ENCODE peak calls at places on chromosome 13, in seven cellular contexts. One of them, this sample, is unnamed.

GRCh38 chr13:46010148-46010547 is 42.4 kb downstream of the ZC3H13 start:
- DNase-seq in heart left ventricle: no peak
- DNase-seq in astrocyte of the cerebellum: no peak
- DNase-seq in heart right ventricle: no peak
- DNase-seq in HFFc6: no peak
- DNase-seq in cardiac fibroblast: peak
- DNase-seq in omental fat pad: no peak
- DNase-seq in this sample: no peak

GRCh38 chr13:75769141-75769905 is 133.2 kb downstream of the LMO7 start:
- DNase-seq in heart left ventricle: no peak
- DNase-seq in astrocyte of the cerebellum: no peak
- DNase-seq in heart right ventricle: no peak
- DNase-seq in HFFc6: no peak
- DNase-seq in cardiac fibroblast: no peak
- DNase-seq in omental fat pad: no peak
- DNase-seq in this sample: no peak

GRCh38 chr13:99086869-99087129 is 108.9 kb upstream of the DOCK9 start:
- DNase-seq in heart left ventricle: no peak
- DNase-seq in astrocyte of the cerebellum: no peak
- DNase-seq in heart right ventricle: no peak
- DNase-seq in HFFc6: no peak
- DNase-seq in cardiac fibroblast: peak
- DNase-seq in omental fat pad: no peak
- DNase-seq in this sample: no peak

GRCh38 chr13:60689076-60689475 is 292.1 kb downstream of the TDRD3 start:
- DNase-seq in heart left ventricle: no peak
- DNase-seq in astrocyte of the cerebellum: no peak
- DNase-seq in heart right ventricle: no peak
- DNase-seq in HFFc6: no peak
- DNase-seq in cardiac fibroblast: no peak
- DNase-seq in omental fat pad: no peak
- DNase-seq in this sample: no peak

GRCh38 chr13:87678353-87678752 is 7.2 kb downstream of the SLITRK5 start:
- DNase-seq in heart left ventricle: no peak
- DNase-seq in astrocyte of the cerebellum: no peak
- DNase-seq in heart right ventricle: no peak
- DNase-seq in HFFc6: no peak
- DNase-seq in cardiac fibroblast: no peak
- DNase-seq in omental fat pad: no peak
- DNase-seq in this sample: no peak

GRCh38 chr13:95498886-95499285 is 53.6 kb upstream of the CLDN10 start:
- DNase-seq in heart left ventricle: no peak
- DNase-seq in astrocyte of the cerebellum: no peak
- DNase-seq in heart right ventricle: no peak
- DNase-seq in HFFc6: no peak
- DNase-seq in cardiac fibroblast: no peak
- DNase-seq in omental fat pad: no peak
- DNase-seq in this sample: no peak

GRCh38 chr13:79398169-79398568 is 7.9 kb downstream of the RBM26 start:
- DNase-seq in heart left ventricle: no peak
- DNase-seq in astrocyte of the cerebellum: no peak
- DNase-seq in heart right ventricle: no peak
- DNase-seq in HFFc6: no peak
- DNase-seq in cardiac fibroblast: no peak
- DNase-seq in omental fat pad: no peak
- DNase-seq in this sample: no peak

GRCh38 chr13:97280478-97280877 is 58.3 kb downstream of the MBNL2 start:
- DNase-seq in heart left ventricle: no peak
- DNase-seq in astrocyte of the cerebellum: no peak
- DNase-seq in heart right ventricle: no peak
- DNase-seq in HFFc6: peak
- DNase-seq in cardiac fibroblast: no peak
- DNase-seq in omental fat pad: no peak
- DNase-seq in this sample: no peak

GRCh38 chr13:49938921-49939320 is 2.8 kb upstream of the SPRYD7 start:
- DNase-seq in heart left ventricle: no peak
- DNase-seq in astrocyte of the cerebellum: no peak
- DNase-seq in heart right ventricle: no peak
- DNase-seq in HFFc6: no peak
- DNase-seq in cardiac fibroblast: no peak
- DNase-seq in omental fat pad: no peak
- DNase-seq in this sample: no peak

GRCh38 chr13:60571571-60571970 is 174.6 kb downstream of the TDRD3 start:
- DNase-seq in heart left ventricle: no peak
- DNase-seq in astrocyte of the cerebellum: no peak
- DNase-seq in heart right ventricle: no peak
- DNase-seq in HFFc6: no peak
- DNase-seq in cardiac fibroblast: no peak
- DNase-seq in omental fat pad: no peak
- DNase-seq in this sample: no peak

GRCh38 chr13:37869756-37870488 is at the start of gene TRPC4:
- DNase-seq in heart left ventricle: peak
- DNase-seq in astrocyte of the cerebellum: peak
- DNase-seq in heart right ventricle: peak
- DNase-seq in HFFc6: peak
- DNase-seq in cardiac fibroblast: peak
- DNase-seq in omental fat pad: no peak
- DNase-seq in this sample: peak

GRCh38 chr13:110525328-110526319 is 35.9 kb downstream of the RAB20 start:
- DNase-seq in heart left ventricle: peak
- DNase-seq in astrocyte of the cerebellum: no peak
- DNase-seq in heart right ventricle: peak
- DNase-seq in HFFc6: no peak
- DNase-seq in cardiac fibroblast: no peak
- DNase-seq in omental fat pad: no peak
- DNase-seq in this sample: no peak

GRCh38 chr13:24276310-24276709 is 33.1 kb upstream of the C1QTNF9 start:
- DNase-seq in heart left ventricle: no peak
- DNase-seq in astrocyte of the cerebellum: no peak
- DNase-seq in heart right ventricle: no peak
- DNase-seq in HFFc6: no peak
- DNase-seq in cardiac fibroblast: no peak
- DNase-seq in omental fat pad: no peak
- DNase-seq in this sample: no peak

GRCh38 chr13:46622918-46623256 is 69.9 kb downstream of the LRCH1 start:
- DNase-seq in heart left ventricle: peak
- DNase-seq in astrocyte of the cerebellum: peak
- DNase-seq in heart right ventricle: peak
- DNase-seq in HFFc6: peak
- DNase-seq in cardiac fibroblast: peak
- DNase-seq in omental fat pad: no peak
- DNase-seq in this sample: no peak

GRCh38 chr13:23087884-23088283 is 92.9 kb upstream of the SGCG start:
- DNase-seq in heart left ventricle: no peak
- DNase-seq in astrocyte of the cerebellum: no peak
- DNase-seq in heart right ventricle: no peak
- DNase-seq in HFFc6: peak
- DNase-seq in cardiac fibroblast: peak
- DNase-seq in omental fat pad: no peak
- DNase-seq in this sample: no peak

GRCh38 chr13:66689628-66690027 is 540.5 kb downstream of the PCDH9 start:
- DNase-seq in heart left ventricle: no peak
- DNase-seq in astrocyte of the cerebellum: no peak
- DNase-seq in heart right ventricle: no peak
- DNase-seq in HFFc6: peak
- DNase-seq in cardiac fibroblast: peak
- DNase-seq in omental fat pad: no peak
- DNase-seq in this sample: no peak

GRCh38 chr13:76292726-76293125 is 593.5 kb downstream of the KCTD12 start:
- DNase-seq in heart left ventricle: no peak
- DNase-seq in astrocyte of the cerebellum: no peak
- DNase-seq in heart right ventricle: no peak
- DNase-seq in HFFc6: no peak
- DNase-seq in cardiac fibroblast: peak
- DNase-seq in omental fat pad: no peak
- DNase-seq in this sample: no peak

GRCh38 chr13:66102864-66103263 is 1127.3 kb downstream of the PCDH9 start:
- DNase-seq in heart left ventricle: no peak
- DNase-seq in astrocyte of the cerebellum: no peak
- DNase-seq in heart right ventricle: no peak
- DNase-seq in HFFc6: no peak
- DNase-seq in cardiac fibroblast: peak
- DNase-seq in omental fat pad: no peak
- DNase-seq in this sample: no peak

GRCh38 chr13:42525035-42525504 is 48.9 kb upstream of the TNFSF11 start:
- DNase-seq in heart left ventricle: no peak
- DNase-seq in astrocyte of the cerebellum: peak
- DNase-seq in heart right ventricle: no peak
- DNase-seq in HFFc6: peak
- DNase-seq in cardiac fibroblast: peak
- DNase-seq in omental fat pad: no peak
- DNase-seq in this sample: no peak

GRCh38 chr13:101306773-101307172 is 109.5 kb downstream of the NALCN start:
- DNase-seq in heart left ventricle: no peak
- DNase-seq in astrocyte of the cerebellum: no peak
- DNase-seq in heart right ventricle: no peak
- DNase-seq in HFFc6: no peak
- DNase-seq in cardiac fibroblast: no peak
- DNase-seq in omental fat pad: no peak
- DNase-seq in this sample: no peak

GRCh38 chr13:44050450-44051063 is 170.9 kb downstream of the LACC1 start:
- DNase-seq in heart left ventricle: no peak
- DNase-seq in astrocyte of the cerebellum: no peak
- DNase-seq in heart right ventricle: peak
- DNase-seq in HFFc6: no peak
- DNase-seq in cardiac fibroblast: peak
- DNase-seq in omental fat pad: no peak
- DNase-seq in this sample: no peak

GRCh38 chr13:44051405-44051804 is 171.7 kb downstream of the LACC1 start:
- DNase-seq in heart left ventricle: no peak
- DNase-seq in astrocyte of the cerebellum: no peak
- DNase-seq in heart right ventricle: no peak
- DNase-seq in HFFc6: no peak
- DNase-seq in cardiac fibroblast: no peak
- DNase-seq in omental fat pad: no peak
- DNase-seq in this sample: no peak

GRCh38 chr13:44049546-44049945 is 169.8 kb downstream of the LACC1 start:
- DNase-seq in heart left ventricle: no peak
- DNase-seq in astrocyte of the cerebellum: no peak
- DNase-seq in heart right ventricle: no peak
- DNase-seq in HFFc6: no peak
- DNase-seq in cardiac fibroblast: no peak
- DNase-seq in omental fat pad: no peak
- DNase-seq in this sample: no peak

GRCh38 chr13:44046428-44046827 is 166.7 kb downstream of the LACC1 start:
- DNase-seq in heart left ventricle: no peak
- DNase-seq in astrocyte of the cerebellum: no peak
- DNase-seq in heart right ventricle: no peak
- DNase-seq in HFFc6: no peak
- DNase-seq in cardiac fibroblast: no peak
- DNase-seq in omental fat pad: no peak
- DNase-seq in this sample: no peak

DNA sequence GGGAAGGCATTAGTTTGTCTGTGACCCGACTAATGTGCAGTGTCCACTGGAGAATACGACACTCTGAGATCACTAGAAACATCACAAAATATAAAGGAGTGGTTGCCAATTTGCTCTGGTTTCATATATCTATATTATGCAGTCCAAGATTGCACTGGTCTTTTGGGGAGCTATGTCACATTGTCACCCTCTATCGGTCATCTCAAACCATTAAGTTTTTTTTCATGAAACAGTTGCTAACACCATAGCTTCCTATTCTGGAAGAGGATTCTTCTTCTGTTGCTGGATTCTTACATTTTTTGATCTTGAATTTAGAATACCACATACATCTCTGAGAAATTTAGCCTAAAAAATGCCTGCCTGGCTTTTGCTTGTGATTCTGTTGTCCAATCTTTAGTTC is 168.6 kb downstream of the LACC1 start:
- DNase-seq in heart left ventricle: no peak
- DNase-seq in astrocyte of the cerebellum: no peak
- DNase-seq in heart right ventricle: no peak
- DNase-seq in HFFc6: peak
- DNase-seq in cardiac fibroblast: peak
- DNase-seq in omental fat pad: no peak
- DNase-seq in this sample: no peak
- TF ChIP-seq CTCF in heart left ventricle: no peak
- TF ChIP-seq CTCF in astrocyte of the cerebellum: no peak
- TF ChIP-seq CTCF in heart right ventricle: peak
- TF ChIP-seq CTCF in HFFc6: peak
- TF ChIP-seq CTCF in cardiac fibroblast: peak
- TF ChIP-seq CTCF in omental fat pad: no peak
- TF ChIP-seq CTCF in this sample: no peak

DNA sequence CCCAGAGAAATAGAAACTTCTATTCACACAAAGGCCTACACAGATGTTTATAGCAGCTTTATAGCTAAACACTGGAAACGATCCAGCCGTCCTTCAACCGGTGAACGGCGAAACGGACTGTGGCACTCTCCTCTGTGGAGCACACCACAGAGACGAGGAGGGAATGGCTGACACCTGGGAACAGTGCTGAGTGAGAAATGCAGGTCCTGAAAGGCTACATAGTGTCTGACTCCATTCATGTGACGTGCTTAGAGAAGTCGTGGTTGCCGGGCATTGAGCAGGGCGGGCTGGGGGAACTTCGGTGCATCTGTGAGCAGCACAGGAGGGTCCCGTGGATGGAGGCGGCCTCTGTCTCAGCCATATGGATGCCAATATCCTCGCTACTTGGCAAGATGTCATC is 3.1 kb upstream of the GRK1 start:
- DNase-seq in heart left ventricle: no peak
- DNase-seq in astrocyte of the cerebellum: no peak
- DNase-seq in heart right ventricle: no peak
- DNase-seq in HFFc6: no peak
- DNase-seq in cardiac fibroblast: no peak
- DNase-seq in omental fat pad: no peak
- DNase-seq in this sample: no peak
- TF ChIP-seq CTCF in heart left ventricle: no peak
- TF ChIP-seq CTCF in astrocyte of the cerebellum: no peak
- TF ChIP-seq CTCF in heart right ventricle: no peak
- TF ChIP-seq CTCF in HFFc6: no peak
- TF ChIP-seq CTCF in cardiac fibroblast: no peak
- TF ChIP-seq CTCF in omental fat pad: no peak
- TF ChIP-seq CTCF in this sample: no peak

GRCh38 chr13:39051157-39051556 is 12.9 kb downstream of the NHLRC3 start:
- DNase-seq in heart left ventricle: no peak
- DNase-seq in astrocyte of the cerebellum: peak
- DNase-seq in heart right ventricle: no peak
- DNase-seq in HFFc6: peak
- DNase-seq in cardiac fibroblast: peak
- DNase-seq in omental fat pad: no peak
- DNase-seq in this sample: no peak
- TF ChIP-seq CTCF in heart left ventricle: peak
- TF ChIP-seq CTCF in astrocyte of the cerebellum: peak
- TF ChIP-seq CTCF in heart right ventricle: peak
- TF ChIP-seq CTCF in HFFc6: peak
- TF ChIP-seq CTCF in cardiac fibroblast: peak
- TF ChIP-seq CTCF in omental fat pad: no peak
- TF ChIP-seq CTCF in this sample: peak

GRCh38 chr13:62388515-62388914 is 972.9 kb upstream of the PCDH20 start:
- DNase-seq in heart left ventricle: no peak
- DNase-seq in astrocyte of the cerebellum: no peak
- DNase-seq in heart right ventricle: no peak
- DNase-seq in HFFc6: no peak
- DNase-seq in cardiac fibroblast: no peak
- DNase-seq in omental fat pad: no peak
- DNase-seq in this sample: no peak

DNA sequence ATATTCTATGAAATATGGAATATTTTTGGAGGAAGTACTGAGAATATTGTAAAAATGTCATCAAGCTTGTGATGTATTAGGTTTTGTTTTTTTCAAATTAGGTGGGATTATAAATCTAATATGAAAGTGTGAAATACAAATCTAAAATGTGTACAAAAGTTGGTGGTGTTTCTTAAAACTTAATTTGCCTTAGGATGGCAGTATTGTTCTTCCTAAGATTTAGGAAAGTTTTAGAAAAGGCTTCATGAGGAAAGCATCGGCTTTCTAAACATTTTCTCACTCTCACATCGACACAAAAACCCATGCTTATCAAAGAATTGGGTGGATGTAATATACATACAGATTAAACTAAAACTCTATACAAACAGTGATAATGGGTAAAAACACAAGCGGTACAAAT is 972.0 kb upstream of the PCDH20 start:
- DNase-seq in heart left ventricle: no peak
- DNase-seq in astrocyte of the cerebellum: no peak
- DNase-seq in heart right ventricle: no peak
- DNase-seq in HFFc6: no peak
- DNase-seq in cardiac fibroblast: no peak
- DNase-seq in omental fat pad: no peak
- DNase-seq in this sample: no peak
- TF ChIP-seq CTCF in heart left ventricle: no peak
- TF ChIP-seq CTCF in astrocyte of the cerebellum: no peak
- TF ChIP-seq CTCF in heart right ventricle: no peak
- TF ChIP-seq CTCF in HFFc6: no peak
- TF ChIP-seq CTCF in cardiac fibroblast: no peak
- TF ChIP-seq CTCF in omental fat pad: no peak
- TF ChIP-seq CTCF in this sample: peak